ENCODE peak calls at places on chromosomes 16 and 17, in four cellular contexts. One of them, this sample, is unnamed.

GRCh38 chr16:81716478-81717210 is 62.4 kb upstream of the PLCG2 start:
- DNase-seq in gastrocnemius medialis: no peak
- DNase-seq in fibroblast of the aortic adventitia: no peak
- DNase-seq in midbrain: no peak
- DNase-seq in this sample: no peak

GRCh38 chr16:84893849-84894599 is 74.2 kb downstream of the CRISPLD2 start:
- DNase-seq in gastrocnemius medialis: no peak
- DNase-seq in fibroblast of the aortic adventitia: no peak
- DNase-seq in midbrain: no peak
- DNase-seq in this sample: no peak

GRCh38 chr17:1896243-1897163 is 66.7 kb downstream of the RPA1 start:
- DNase-seq in gastrocnemius medialis: no peak
- DNase-seq in midbrain: no peak
- DNase-seq in fibroblast of the aortic adventitia: no peak
- DNase-seq in this sample: no peak

GRCh38 chr17:20263595-20263994 is 203.7 kb downstream of the LGALS9B start:
- DNase-seq in gastrocnemius medialis: no peak
- DNase-seq in fibroblast of the aortic adventitia: peak; percentile 30
- DNase-seq in midbrain: no peak
- DNase-seq in this sample: no peak

GRCh38 chr17:80645706-80646325 is 101.2 kb downstream of the RPTOR start:
- DNase-seq in fibroblast of the aortic adventitia: no peak
- DNase-seq in gastrocnemius medialis: no peak
- DNase-seq in midbrain: no peak
- DNase-seq in this sample: no peak

GRCh38 chr17:63696381-63696961 is 3.5 kb downstream of the LIMD2 start:
- DNase-seq in midbrain: no peak
- DNase-seq in fibroblast of the aortic adventitia: peak; percentile 28
- DNase-seq in gastrocnemius medialis: no peak
- DNase-seq in this sample: no peak

GRCh38 chr17:47719411-47720152 is 13.5 kb upstream of the TBX21 start:
- DNase-seq in midbrain: no peak
- DNase-seq in fibroblast of the aortic adventitia: peak; percentile 46
- DNase-seq in gastrocnemius medialis: no peak
- DNase-seq in this sample: no peak

GRCh38 chr17:46968224-46968834 is 10.7 kb downstream of the RPRML start:
- DNase-seq in gastrocnemius medialis: no peak
- DNase-seq in midbrain: no peak
- DNase-seq in fibroblast of the aortic adventitia: no peak
- DNase-seq in this sample: no peak

GRCh38 chr17:17506893-17507464 is 10.8 kb upstream of the RASD1 start:
- DNase-seq in fibroblast of the aortic adventitia: no peak
- DNase-seq in gastrocnemius medialis: peak; percentile 77
- DNase-seq in midbrain: peak; percentile 24
- DNase-seq in this sample: peak; percentile 66

GRCh38 chr17:31171711-31172110 is 76.9 kb downstream of the NF1 start:
- DNase-seq in fibroblast of the aortic adventitia: no peak
- DNase-seq in gastrocnemius medialis: no peak
- DNase-seq in midbrain: no peak
- DNase-seq in this sample: no peak

GRCh38 chr17:29642171-29642611 is 19.5 kb upstream of the CORO6 start:
- DNase-seq in gastrocnemius medialis: peak; percentile 94
- DNase-seq in midbrain: no peak
- DNase-seq in fibroblast of the aortic adventitia: no peak
- DNase-seq in this sample: no peak

GRCh38 chr16:9372934-9373890 is 281.8 kb downstream of the HAPSTR1 start:
- DNase-seq in gastrocnemius medialis: no peak
- DNase-seq in fibroblast of the aortic adventitia: no peak
- DNase-seq in midbrain: peak; percentile 14
- DNase-seq in this sample: no peak